ENCODE peak calls at places on chromosomes 12 and 14, in ten cellular contexts. L is Kasumi-1, E is SK-MEL-5, U is NB4, T is hypothalamus, V is NCI-H146, S is NCI-H2081, I is HCEC 1CT, H is CMK, Z is SW480. D is an unnamed sample.

GRCh38 chr12:14614704-14615121 is 47.0 kb upstream of the PLBD1 start:
- DNase-seq in L (no peak), E (no peak), U (peak), T (no peak), V (no peak), S (no peak), I (no peak), H (no peak), Z (no peak), D (no peak)

GRCh38 chr12:53179694-53180269 is 740 bp upstream of the ZNF740 start:
- DNase-seq in L (peak), E (no peak), U (no peak), T (no peak), V (peak), S (no peak), I (peak), H (no peak), Z (peak), D (no peak)

GRCh38 chr12:124543591-124544310 is 23.7 kb downstream of the NCOR2 start:
- DNase-seq in L (no peak), E (no peak), U (no peak), T (no peak), V (peak), S (peak), I (no peak), H (no peak), Z (no peak), D (no peak)

GRCh38 chr14:65252471-65253255 is 150.3 kb upstream of the MAX start:
- DNase-seq in L (no peak), E (no peak), U (no peak), T (no peak), V (no peak), S (no peak), I (no peak), H (no peak), Z (no peak), D (no peak)

GRCh38 chr14:33676135-33676566 is 274.7 kb downstream of the EGLN3 start:
- DNase-seq in L (no peak), E (peak), U (peak), T (no peak), V (peak), S (peak), I (no peak), H (peak), Z (peak), D (peak)

GRCh38 chr12:70121562-70121961 is 121.7 kb upstream of the CNOT2 start:
- DNase-seq in L (no peak), E (no peak), U (no peak), T (no peak), V (no peak), S (no peak), I (no peak), H (no peak), Z (peak), D (no peak)

GRCh38 chr14:34251662-34252061 is 210.4 kb downstream of the SPTSSA start:
- DNase-seq in L (no peak), E (no peak), U (no peak), T (no peak), V (no peak), S (no peak), I (no peak), H (no peak), Z (no peak), D (no peak)

GRCh38 chr12:55899035-55899434 is 28.7 kb downstream of the PYM1 start:
- DNase-seq in L (no peak), E (no peak), U (peak), T (no peak), V (no peak), S (no peak), I (peak), H (no peak), Z (peak), D (peak)

GRCh38 chr14:71651228-71651627 is 281.0 kb upstream of the RGS6 start:
- DNase-seq in L (no peak), E (no peak), U (no peak), T (no peak), V (no peak), S (no peak), I (peak), H (no peak), Z (no peak), D (peak)

GRCh38 chr12:13049816-13050215 is 5.6 kb downstream of the FAM234B start:
- DNase-seq in L (no peak), E (no peak), U (no peak), T (no peak), V (no peak), S (no peak), I (peak), H (no peak), Z (no peak), D (no peak)

GRCh38 chr12:105107176-105107496 is 395 bp upstream of the WASHC4 start:
- DNase-seq in L (peak), E (peak), U (peak), T (no peak), V (peak), S (peak), I (no peak), H (peak), Z (peak), D (no peak)

GRCh38 chr14:95561001-95561412 is 26.2 kb downstream of the GLRX5 start:
- DNase-seq in L (peak), E (peak), U (peak), T (peak), V (peak), S (peak), I (peak), H (peak), Z (peak), D (peak)

GRCh38 chr14:22218729-22219128 is 370.3 kb downstream of the DAD1 start:
- DNase-seq in L (no peak), E (no peak), U (no peak), T (no peak), V (no peak), S (no peak), I (no peak), H (no peak), Z (no peak), D (no peak)

D was measured in hepatocyte.